ENCODE peak calls at places on chromosomes 7 and 10, in seven cellular contexts. One of them, this sample, is unnamed.

GRCh38 chr10:132470306-132471124 is 67.1 kb upstream of the INPP5A start:
- DNase-seq in CD8-positive, alpha-beta T cell: no peak
- DNase-seq in neural crest cell: no peak
- DNase-seq in cardiac fibroblast: no peak
- DNase-seq in fibroblast of lung: no peak
- DNase-seq in AG04449: no peak
- DNase-seq in fibroblast of pulmonary artery: no peak
- DNase-seq in this sample: no peak

GRCh38 chr7:74356589-74357315 is 67.5 kb downstream of the CLIP2 start:
- DNase-seq in CD8-positive, alpha-beta T cell: no peak
- DNase-seq in neural crest cell: no peak
- DNase-seq in cardiac fibroblast: peak
- DNase-seq in fibroblast of lung: no peak
- DNase-seq in AG04449: no peak
- DNase-seq in fibroblast of pulmonary artery: no peak
- DNase-seq in this sample: no peak

GRCh38 chr10:124005991-124006392 is 87.4 kb downstream of the CHST15 start:
- DNase-seq in CD8-positive, alpha-beta T cell: no peak
- DNase-seq in neural crest cell: no peak
- DNase-seq in cardiac fibroblast: peak
- DNase-seq in fibroblast of lung: no peak
- DNase-seq in AG04449: no peak
- DNase-seq in fibroblast of pulmonary artery: no peak
- DNase-seq in this sample: no peak

GRCh38 chr10:132130286-132131265 is 56.2 kb upstream of the DPYSL4 start:
- DNase-seq in CD8-positive, alpha-beta T cell: no peak
- DNase-seq in neural crest cell: no peak
- DNase-seq in cardiac fibroblast: no peak
- DNase-seq in fibroblast of lung: no peak
- DNase-seq in AG04449: no peak
- DNase-seq in fibroblast of pulmonary artery: no peak
- DNase-seq in this sample: no peak

GRCh38 chr7:100921039-100921438 is 25.4 kb upstream of the ACHE start:
- DNase-seq in CD8-positive, alpha-beta T cell: no peak
- DNase-seq in neural crest cell: no peak
- DNase-seq in cardiac fibroblast: no peak
- DNase-seq in fibroblast of lung: no peak
- DNase-seq in AG04449: no peak
- DNase-seq in fibroblast of pulmonary artery: no peak
- DNase-seq in this sample: no peak

GRCh38 chr10:35442592-35442991 is 106.3 kb downstream of the CCNY start:
- DNase-seq in CD8-positive, alpha-beta T cell: no peak
- DNase-seq in neural crest cell: no peak
- DNase-seq in cardiac fibroblast: no peak
- DNase-seq in fibroblast of lung: no peak
- DNase-seq in AG04449: no peak
- DNase-seq in fibroblast of pulmonary artery: no peak
- DNase-seq in this sample: no peak

GRCh38 chr7:47690902-47691558 is 109.1 kb upstream of the TNS3 start:
- DNase-seq in CD8-positive, alpha-beta T cell: no peak
- DNase-seq in neural crest cell: no peak
- DNase-seq in cardiac fibroblast: peak
- DNase-seq in fibroblast of lung: peak
- DNase-seq in AG04449: no peak
- DNase-seq in fibroblast of pulmonary artery: peak
- DNase-seq in this sample: peak

GRCh38 chr7:88223265-88223664 is 3.4 kb upstream of the SRI start:
- DNase-seq in CD8-positive, alpha-beta T cell: no peak
- DNase-seq in neural crest cell: no peak
- DNase-seq in cardiac fibroblast: no peak
- DNase-seq in fibroblast of lung: no peak
- DNase-seq in AG04449: no peak
- DNase-seq in fibroblast of pulmonary artery: no peak
- DNase-seq in this sample: no peak

GRCh38 chr7:8277394-8277982 is 15.5 kb upstream of the ICA1 start:
- DNase-seq in CD8-positive, alpha-beta T cell: no peak
- DNase-seq in neural crest cell: no peak
- DNase-seq in cardiac fibroblast: peak
- DNase-seq in fibroblast of lung: no peak
- DNase-seq in AG04449: no peak
- DNase-seq in fibroblast of pulmonary artery: no peak
- DNase-seq in this sample: no peak

GRCh38 chr7:42237891-42238531 is 1.0 kb upstream of the GLI3 start:
- DNase-seq in CD8-positive, alpha-beta T cell: no peak
- DNase-seq in neural crest cell: peak
- DNase-seq in cardiac fibroblast: peak
- DNase-seq in fibroblast of lung: peak
- DNase-seq in AG04449: no peak
- DNase-seq in fibroblast of pulmonary artery: peak
- DNase-seq in this sample: peak

GRCh38 chr10:62806246-62806645 is 1.7 kb downstream of the ADO start:
- DNase-seq in CD8-positive, alpha-beta T cell: no peak
- DNase-seq in neural crest cell: no peak
- DNase-seq in cardiac fibroblast: no peak
- DNase-seq in fibroblast of lung: no peak
- DNase-seq in AG04449: no peak
- DNase-seq in fibroblast of pulmonary artery: no peak
- DNase-seq in this sample: no peak

GRCh38 chr10:3452683-3453388 is 280.3 kb upstream of the PITRM1 start:
- DNase-seq in CD8-positive, alpha-beta T cell: no peak
- DNase-seq in neural crest cell: no peak
- DNase-seq in cardiac fibroblast: peak
- DNase-seq in fibroblast of lung: peak
- DNase-seq in AG04449: no peak
- DNase-seq in fibroblast of pulmonary artery: peak
- DNase-seq in this sample: peak

GRCh38 chr10:3455385-3456334 is 283.1 kb upstream of the PITRM1 start:
- DNase-seq in CD8-positive, alpha-beta T cell: no peak
- DNase-seq in neural crest cell: no peak
- DNase-seq in cardiac fibroblast: peak
- DNase-seq in fibroblast of lung: no peak
- DNase-seq in AG04449: no peak
- DNase-seq in fibroblast of pulmonary artery: peak
- DNase-seq in this sample: peak

GRCh38 chr10:3451516-3452185 is 279.1 kb upstream of the PITRM1 start:
- DNase-seq in CD8-positive, alpha-beta T cell: no peak
- DNase-seq in neural crest cell: no peak
- DNase-seq in cardiac fibroblast: no peak
- DNase-seq in fibroblast of lung: no peak
- DNase-seq in AG04449: no peak
- DNase-seq in fibroblast of pulmonary artery: no peak
- DNase-seq in this sample: no peak

GRCh38 chr10:3452234-3452633 is 279.7 kb upstream of the PITRM1 start:
- DNase-seq in CD8-positive, alpha-beta T cell: no peak
- DNase-seq in neural crest cell: no peak
- DNase-seq in cardiac fibroblast: peak
- DNase-seq in fibroblast of lung: peak
- DNase-seq in AG04449: peak
- DNase-seq in fibroblast of pulmonary artery: peak
- DNase-seq in this sample: peak
- TF ChIP-seq CTCF in CD8-positive, alpha-beta T cell: no peak
- TF ChIP-seq CTCF in neural crest cell: peak
- TF ChIP-seq CTCF in cardiac fibroblast: peak
- TF ChIP-seq CTCF in fibroblast of lung: peak
- TF ChIP-seq CTCF in AG04449: peak
- TF ChIP-seq CTCF in fibroblast of pulmonary artery: peak
- TF ChIP-seq CTCF in this sample: peak

GRCh38 chr10:71548494-71548846 is 151.8 kb downstream of the CDH23 start:
- DNase-seq in CD8-positive, alpha-beta T cell: no peak
- DNase-seq in neural crest cell: peak
- DNase-seq in cardiac fibroblast: peak
- DNase-seq in fibroblast of lung: no peak
- DNase-seq in AG04449: no peak
- DNase-seq in fibroblast of pulmonary artery: peak
- DNase-seq in this sample: no peak
- TF ChIP-seq CTCF in CD8-positive, alpha-beta T cell: no peak
- TF ChIP-seq CTCF in neural crest cell: peak
- TF ChIP-seq CTCF in cardiac fibroblast: peak
- TF ChIP-seq CTCF in fibroblast of lung: peak
- TF ChIP-seq CTCF in AG04449: peak
- TF ChIP-seq CTCF in fibroblast of pulmonary artery: peak
- TF ChIP-seq CTCF in this sample: peak

DNA sequence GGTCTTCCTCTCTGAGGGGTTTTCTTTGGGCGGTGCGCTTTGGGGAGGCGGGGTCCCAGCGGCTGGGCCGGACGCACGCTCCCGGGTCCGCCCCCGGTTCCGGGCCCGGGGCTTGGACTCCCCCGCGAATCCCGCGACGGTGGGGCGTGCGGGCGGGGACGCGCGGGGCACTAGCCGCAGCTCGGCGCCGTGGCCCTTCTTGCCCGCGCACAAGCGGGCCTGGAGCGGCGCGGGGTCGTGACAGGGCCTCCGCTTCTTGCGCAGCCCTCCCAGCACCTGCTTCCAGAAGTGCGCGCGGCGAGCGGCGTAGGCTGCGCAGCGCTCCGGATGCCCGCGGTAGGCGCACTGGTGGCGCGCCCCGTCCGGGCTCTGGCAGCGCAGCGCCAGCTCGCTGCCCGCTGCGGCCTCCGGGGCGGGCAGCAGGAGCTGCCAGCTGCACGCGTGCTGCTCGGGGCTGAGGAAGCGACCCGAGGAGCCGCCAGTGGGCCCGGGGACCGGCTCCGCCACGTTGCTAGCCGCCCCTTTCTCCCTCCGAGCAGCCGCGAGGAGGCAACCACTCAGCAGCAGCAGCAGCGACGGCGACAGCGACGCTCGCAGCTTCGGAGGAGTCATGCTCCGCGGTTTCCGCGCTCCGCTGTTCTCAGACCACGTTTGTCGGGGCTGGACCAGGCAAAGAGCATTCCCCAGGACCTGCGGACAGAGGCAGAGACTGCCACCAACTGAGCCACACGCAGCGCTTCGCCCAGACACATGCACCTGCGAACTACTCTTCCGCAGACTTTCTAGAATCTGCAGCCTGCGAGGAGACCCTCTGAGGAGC is 718 bp downstream of the FGFBP3 start:
- DNase-seq in CD8-positive, alpha-beta T cell: peak
- DNase-seq in neural crest cell: no peak
- DNase-seq in cardiac fibroblast: peak
- DNase-seq in fibroblast of lung: peak
- DNase-seq in AG04449: no peak
- DNase-seq in fibroblast of pulmonary artery: peak
- DNase-seq in this sample: peak
- TF ChIP-seq CTCF in CD8-positive, alpha-beta T cell: peak
- TF ChIP-seq CTCF in neural crest cell: peak
- TF ChIP-seq CTCF in cardiac fibroblast: peak
- TF ChIP-seq CTCF in fibroblast of lung: peak
- TF ChIP-seq CTCF in AG04449: peak
- TF ChIP-seq CTCF in fibroblast of pulmonary artery: peak
- TF ChIP-seq CTCF in this sample: peak

GRCh38 chr7:121373177-121373576 is 22.9 kb downstream of the FAM3C start:
- DNase-seq in CD8-positive, alpha-beta T cell: no peak
- DNase-seq in neural crest cell: no peak
- DNase-seq in cardiac fibroblast: no peak
- DNase-seq in fibroblast of lung: no peak
- DNase-seq in AG04449: no peak
- DNase-seq in fibroblast of pulmonary artery: no peak
- DNase-seq in this sample: no peak
- TF ChIP-seq CTCF in CD8-positive, alpha-beta T cell: no peak
- TF ChIP-seq CTCF in neural crest cell: peak
- TF ChIP-seq CTCF in cardiac fibroblast: no peak
- TF ChIP-seq CTCF in fibroblast of lung: no peak
- TF ChIP-seq CTCF in AG04449: no peak
- TF ChIP-seq CTCF in fibroblast of pulmonary artery: no peak
- TF ChIP-seq CTCF in this sample: peak

GRCh38 chr10:68082815-68083395 is 7.8 kb upstream of the HERC4 start:
- DNase-seq in CD8-positive, alpha-beta T cell: no peak
- DNase-seq in neural crest cell: no peak
- DNase-seq in cardiac fibroblast: peak
- DNase-seq in fibroblast of lung: peak
- DNase-seq in AG04449: no peak
- DNase-seq in fibroblast of pulmonary artery: peak
- DNase-seq in this sample: peak
- TF ChIP-seq CTCF in CD8-positive, alpha-beta T cell: no peak
- TF ChIP-seq CTCF in neural crest cell: peak
- TF ChIP-seq CTCF in cardiac fibroblast: peak
- TF ChIP-seq CTCF in fibroblast of lung: peak
- TF ChIP-seq CTCF in AG04449: peak
- TF ChIP-seq CTCF in fibroblast of pulmonary artery: peak
- TF ChIP-seq CTCF in this sample: peak